ENCODE peak calls at places on chromosomes 7 and 10, in nine cellular contexts. K is putamen; J is fibroblast of the conjunctiva; W is EL; B is Right ventricle myocardium superior; X is kidney; P is heart left ventricle; C is stimulated activated CD8-positive, alpha-beta memory T cell treated with anti-CD3 and anti-CD28 coated beads, Interleukin-15, amount 100 ng/mL, for 4 hours; U is upper lobe of right lung. I is an unnamed sample.

GRCh38 chr10:125868372-125868975 is 12.6 kb downstream of the DHX32 start:
- DNase-seq in U (no peak), W (peak; percentile 43), J (peak; percentile 49), X (no peak), K (no peak), P (no peak), C (no peak), B (no peak), I (no peak)

GRCh38 chr10:75400769-75401568 is 595 bp downstream of the ZNF503 start:
- DNase-seq in C (no peak), K (peak; percentile 72), J (no peak), X (peak; percentile 90), P (peak; percentile 68), U (peak; percentile 83), W (peak; percentile 34), B (peak; percentile 80), I (peak; percentile 78)

GRCh38 chr10:95552680-95553342 is 8.4 kb downstream of the SORBS1 start:
- DNase-seq in U (no peak), K (no peak), B (no peak), J (no peak), X (no peak), C (no peak), W (no peak), P (no peak), I (no peak)

GRCh38 chr10:50506861-50507573 is 116.7 kb downstream of the SGMS1 start:
- DNase-seq in C (no peak), W (no peak), B (peak; percentile 56), U (no peak), P (no peak), J (no peak), K (peak; percentile 96), X (no peak), I (no peak)

GRCh38 chr10:8402469-8403074 is 348.1 kb downstream of the GATA3 start:
- DNase-seq in C (peak; percentile 5), U (no peak), K (no peak), W (no peak), J (no peak), P (no peak), B (no peak), X (no peak), I (no peak)

GRCh38 chr7:117158941-117159705 is 163.7 kb downstream of the WNT2 start:
- DNase-seq in W (no peak), J (no peak), U (no peak), C (no peak), P (no peak), X (no peak), B (no peak), K (no peak), I (no peak)

GRCh38 chr10:97096327-97097153 is 89.2 kb downstream of the SLIT1 start:
- DNase-seq in W (no peak), B (peak; percentile 85), J (no peak), X (no peak), C (no peak), U (no peak), K (no peak), P (peak; percentile 91), I (no peak)

GRCh38 chr10:4683137-4683536 is 142.9 kb upstream of the AKR1E2 start:
- DNase-seq in W (no peak), P (no peak), B (no peak), J (no peak), U (no peak), K (no peak), X (no peak), C (no peak), I (no peak)

GRCh38 chr7:44990520-44991023 is 9.4 kb upstream of the CCM2 start:
- DNase-seq in X (peak; percentile 10), J (no peak), C (no peak), B (no peak), P (no peak), U (no peak), W (no peak), K (peak; percentile 64), I (no peak)

GRCh38 chr10:4882704-4883078 is 56.7 kb downstream of the AKR1E2 start:
- DNase-seq in K (no peak), P (no peak), B (no peak), C (no peak), X (no peak), U (no peak), J (no peak), W (no peak), I (no peak)

GRCh38 chr7:94049615-94050014 is 45.5 kb upstream of the BET1 start:
- DNase-seq in X (no peak), U (no peak), B (no peak), W (no peak), C (no peak), K (no peak), P (no peak), J (no peak), I (no peak)

GRCh38 chr10:5604946-5605345 is 61.4 kb downstream of the ASB13 start:
- DNase-seq in J (no peak), X (peak; percentile 25), C (no peak), K (no peak), B (no peak), W (no peak), P (peak; percentile 7), U (no peak), I (peak; percentile 31)

GRCh38 chr7:16268821-16269768 is 152.2 kb downstream of the CRPPA start:
- DNase-seq in C (no peak), B (no peak), P (no peak), U (no peak), W (peak; percentile 75), J (peak; percentile 4), X (no peak), K (no peak), I (no peak)

GRCh38 chr7:97982647-97983046 is 7.3 kb downstream of the OCM2 start:
- DNase-seq in C (no peak), B (no peak), U (no peak), K (no peak), W (no peak), P (no peak), J (no peak), X (no peak), I (no peak)

GRCh38 chr7:66682350-66683093 is 53.8 kb downstream of the KCTD7 start:
- DNase-seq in B (peak; percentile 70), P (peak; percentile 65), C (no peak), U (no peak), J (no peak), W (peak; percentile 57), K (no peak), X (peak; percentile 76), I (peak; percentile 69)

I was measured in lower lobe of right lung.